ENCODE peak calls at places on chromosomes 12 and 14, in five cellular contexts. One of them, this sample, is unnamed.

GRCh38 chr12:98856897-98857540 is 211.9 kb downstream of the APAF1 start:
- DNase-seq in CD8-positive, alpha-beta T cell: no peak
- DNase-seq in tibial artery: no peak
- DNase-seq in testis: no peak
- DNase-seq in hepatocyte: no peak
- DNase-seq in this sample: no peak

GRCh38 chr12:76345569-76345968 is 2.6 kb downstream of the BBS10 start:
- DNase-seq in testis: no peak
- DNase-seq in tibial artery: no peak
- DNase-seq in hepatocyte: no peak
- DNase-seq in CD8-positive, alpha-beta T cell: no peak
- DNase-seq in this sample: no peak

GRCh38 chr12:22684526-22685118 is 59.7 kb downstream of the ETNK1 start:
- DNase-seq in CD8-positive, alpha-beta T cell: no peak
- DNase-seq in tibial artery: no peak
- DNase-seq in hepatocyte: peak; percentile 59
- DNase-seq in testis: no peak
- DNase-seq in this sample: no peak

GRCh38 chr12:126233625-126234024 is 1168.4 kb downstream of the AACS start:
- DNase-seq in hepatocyte: no peak
- DNase-seq in CD8-positive, alpha-beta T cell: no peak
- DNase-seq in testis: no peak
- DNase-seq in tibial artery: no peak
- DNase-seq in this sample: no peak

GRCh38 chr12:54667945-54668344 is 19.8 kb upstream of the DCD start:
- DNase-seq in CD8-positive, alpha-beta T cell: no peak
- DNase-seq in testis: no peak
- DNase-seq in hepatocyte: no peak
- DNase-seq in tibial artery: no peak
- DNase-seq in this sample: no peak

GRCh38 chr12:54588110-54588831 is at the start of gene PPP1R1A:
- DNase-seq in testis: no peak
- DNase-seq in hepatocyte: peak; percentile 63
- DNase-seq in tibial artery: no peak
- DNase-seq in CD8-positive, alpha-beta T cell: no peak
- DNase-seq in this sample: peak; percentile 42

GRCh38 chr14:101781240-101782061 is 19.9 kb downstream of the PPP2R5C start:
- DNase-seq in testis: no peak
- DNase-seq in CD8-positive, alpha-beta T cell: peak; percentile 62
- DNase-seq in tibial artery: no peak
- DNase-seq in hepatocyte: no peak
- DNase-seq in this sample: peak; percentile 18

GRCh38 chr12:110860833-110861291 is 14.1 kb downstream of the CCDC63 start:
- DNase-seq in hepatocyte: no peak
- DNase-seq in tibial artery: no peak
- DNase-seq in CD8-positive, alpha-beta T cell: no peak
- DNase-seq in testis: no peak
- DNase-seq in this sample: no peak

GRCh38 chr12:50081096-50081808 is 3.9 kb upstream of the SMARCD1 start:
- DNase-seq in hepatocyte: no peak
- DNase-seq in CD8-positive, alpha-beta T cell: no peak
- DNase-seq in testis: no peak
- DNase-seq in tibial artery: no peak
- DNase-seq in this sample: no peak

GRCh38 chr12:109580684-109581333 is 7.2 kb downstream of the MVK start:
- DNase-seq in tibial artery: no peak
- DNase-seq in CD8-positive, alpha-beta T cell: no peak
- DNase-seq in hepatocyte: no peak
- DNase-seq in testis: no peak
- DNase-seq in this sample: no peak

GRCh38 chr14:55094630-55095157 is 34.4 kb upstream of the LGALS3 start:
- DNase-seq in testis: no peak
- DNase-seq in CD8-positive, alpha-beta T cell: no peak
- DNase-seq in hepatocyte: no peak
- DNase-seq in tibial artery: no peak
- DNase-seq in this sample: no peak

GRCh38 chr14:62988967-62989366 is 56.3 kb downstream of the KCNH5 start:
- DNase-seq in testis: no peak
- DNase-seq in tibial artery: no peak
- DNase-seq in CD8-positive, alpha-beta T cell: no peak
- DNase-seq in hepatocyte: no peak
- DNase-seq in this sample: no peak

GRCh38 chr12:116759783-116760581 is 21.9 kb downstream of the RNFT2 start:
- DNase-seq in CD8-positive, alpha-beta T cell: peak; percentile 54
- DNase-seq in tibial artery: peak; percentile 84
- DNase-seq in testis: peak; percentile 62
- DNase-seq in hepatocyte: no peak
- DNase-seq in this sample: no peak

GRCh38 chr14:44846232-44846824 is 115.4 kb downstream of the KLHL28 start:
- DNase-seq in testis: peak; percentile 25
- DNase-seq in hepatocyte: peak; percentile 68
- DNase-seq in tibial artery: no peak
- DNase-seq in CD8-positive, alpha-beta T cell: no peak
- DNase-seq in this sample: peak; percentile 30

GRCh38 chr12:131113562-131113961 is 159.9 kb downstream of the ADGRD1 start:
- DNase-seq in testis: no peak
- DNase-seq in CD8-positive, alpha-beta T cell: no peak
- DNase-seq in hepatocyte: no peak
- DNase-seq in tibial artery: no peak
- DNase-seq in this sample: no peak

GRCh38 chr14:102809870-102810269 is 32.6 kb downstream of the TRAF3 start:
- DNase-seq in CD8-positive, alpha-beta T cell: no peak
- DNase-seq in hepatocyte: no peak
- DNase-seq in testis: no peak
- DNase-seq in tibial artery: no peak
- DNase-seq in this sample: no peak

GRCh38 chr12:106773286-106773685 is 1.2 kb upstream of the RIC8B start:
- DNase-seq in CD8-positive, alpha-beta T cell: no peak
- DNase-seq in tibial artery: no peak
- DNase-seq in hepatocyte: no peak
- DNase-seq in testis: no peak
- DNase-seq in this sample: peak; percentile 51

GRCh38 chr12:113314121-113314529 is 20.8 kb downstream of the SLC8B1 start:
- DNase-seq in testis: no peak
- DNase-seq in tibial artery: no peak
- DNase-seq in CD8-positive, alpha-beta T cell: no peak
- DNase-seq in hepatocyte: no peak
- DNase-seq in this sample: no peak

GRCh38 chr12:62703011-62703380 is 232.0 kb downstream of the PPM1H start:
- DNase-seq in testis: no peak
- DNase-seq in CD8-positive, alpha-beta T cell: no peak
- DNase-seq in hepatocyte: no peak
- DNase-seq in tibial artery: no peak
- DNase-seq in this sample: no peak

GRCh38 chr14:99654235-99655000 is 9.5 kb downstream of the HHIPL1 start:
- DNase-seq in testis: peak; percentile 85
- DNase-seq in hepatocyte: peak; percentile 60
- DNase-seq in CD8-positive, alpha-beta T cell: no peak
- DNase-seq in tibial artery: peak; percentile 79
- DNase-seq in this sample: peak; percentile 52

GRCh38 chr14:60514378-60515243 is 5.7 kb downstream of the SIX6 start:
- DNase-seq in hepatocyte: peak; percentile 57
- DNase-seq in testis: peak; percentile 47
- DNase-seq in CD8-positive, alpha-beta T cell: no peak
- DNase-seq in tibial artery: peak; percentile 60
- DNase-seq in this sample: peak; percentile 59

GRCh38 chr14:64444984-64445845 is 20.1 kb upstream of the AKAP5 start:
- DNase-seq in hepatocyte: peak; percentile 20
- DNase-seq in CD8-positive, alpha-beta T cell: no peak
- DNase-seq in testis: peak; percentile 45
- DNase-seq in tibial artery: peak; percentile 69
- DNase-seq in this sample: no peak

GRCh38 chr12:49671051-49671765 is 36.0 kb downstream of the FMNL3 start:
- DNase-seq in testis: peak; percentile 38
- DNase-seq in hepatocyte: no peak
- DNase-seq in tibial artery: no peak
- DNase-seq in CD8-positive, alpha-beta T cell: peak; percentile 79
- DNase-seq in this sample: no peak

GRCh38 chr12:11877869-11878780 is 192.6 kb upstream of the BCL2L14 start:
- DNase-seq in testis: peak; percentile 58
- DNase-seq in hepatocyte: peak; percentile 70
- DNase-seq in tibial artery: peak; percentile 81
- DNase-seq in CD8-positive, alpha-beta T cell: no peak
- DNase-seq in this sample: peak; percentile 50

GRCh38 chr12:95721320-95721719 is 69.2 kb downstream of the NTN4 start:
- DNase-seq in hepatocyte: no peak
- DNase-seq in tibial artery: no peak
- DNase-seq in testis: no peak
- DNase-seq in CD8-positive, alpha-beta T cell: no peak
- DNase-seq in this sample: no peak

GRCh38 chr12:20486233-20486632 is 117.9 kb downstream of the PDE3A start:
- DNase-seq in CD8-positive, alpha-beta T cell: no peak
- DNase-seq in testis: no peak
- DNase-seq in tibial artery: no peak
- DNase-seq in hepatocyte: no peak
- DNase-seq in this sample: no peak

This sample was measured in Calu3.